ENCODE peak calls at places on chromosomes 16 and 17, in six cellular contexts. X, H, L, O, C and A are unnamed samples.

GRCh38 chr16:1194665-1195392 is 30.2 kb downstream of the TPSG1 start:
- DNase-seq in O (no peak), H (peak), C (no peak), X (no peak), L (no peak), A (no peak)

GRCh38 chr16:71440669-71441347 is 1.0 kb downstream of the TLE7 start:
- DNase-seq in O (peak), X (no peak), C (no peak), H (no peak), L (no peak), A (no peak)

GRCh38 chr16:80900593-80900954 is 96.2 kb upstream of the CDYL2 start:
- DNase-seq in X (no peak), L (no peak), C (no peak), O (no peak), H (no peak), A (no peak)

GRCh38 chr16:1493746-1494094 is 560 bp downstream of the TELO2 start:
- DNase-seq in O (peak), X (no peak), H (no peak), C (no peak), L (no peak), A (no peak)

GRCh38 chr17:42227849-42228696 is 33.8 kb upstream of the GHDC start:
- DNase-seq in C (no peak), H (no peak), L (no peak), O (peak), X (no peak), A (no peak)

GRCh38 chr16:22300427-22301071 is 3.3 kb downstream of the POLR3E start:
- DNase-seq in C (no peak), H (no peak), X (no peak), O (peak), L (peak), A (peak)

GRCh38 chr16:11263737-11264136 is 5.4 kb downstream of the TNP2 start:
- DNase-seq in L (no peak), C (no peak), H (no peak), X (peak), O (no peak), A (no peak)

GRCh38 chr17:56125830-56126819 is 27.1 kb upstream of the ANKFN1 start:
- DNase-seq in O (peak), H (no peak), L (no peak), C (no peak), X (no peak), A (no peak)

GRCh38 chr17:65530158-65530984 is 31.1 kb downstream of the AXIN2 start:
- DNase-seq in L (no peak), H (no peak), O (no peak), C (no peak), X (no peak), A (no peak)

GRCh38 chr17:28926786-28927185 is 23.9 kb upstream of the DHRS13 start:
- DNase-seq in X (no peak), O (no peak), H (no peak), L (no peak), C (no peak), A (no peak)

GRCh38 chr17:40326014-40326831 is 17.2 kb downstream of the RARA start:
- DNase-seq in C (no peak), H (no peak), X (peak), L (no peak), O (no peak), A (no peak)

GRCh38 chr17:75587718-75588545 is at the start of gene MYO15B:
- DNase-seq in H (peak), C (peak), X (peak), O (no peak), L (no peak), A (peak)

GRCh38 chr16:2039286-2040030 is 8.2 kb downstream of the NTHL1 start:
- DNase-seq in C (peak), L (no peak), H (no peak), O (no peak), X (no peak), A (no peak)

GRCh38 chr17:22158364-22158763 is 466.0 kb downstream of the KCNJ18 start:
- DNase-seq in H (no peak), X (no peak), L (no peak), O (no peak), C (no peak), A (no peak)

GRCh38 chr16:19542138-19542821 is 13.2 kb upstream of the VPS35L start:
- DNase-seq in O (no peak), C (no peak), X (no peak), H (no peak), L (no peak), A (no peak)

GRCh38 chr17:5430413-5430999 is 8.4 kb downstream of the C1QBP start:
- DNase-seq in C (no peak), L (no peak), X (no peak), H (no peak), O (no peak), A (no peak)

GRCh38 chr17:43907425-43907981 is at the start of gene MPP2:
- DNase-seq in H (no peak), L (peak), O (peak), C (peak), X (peak), A (peak)

GRCh38 chr16:87382023-87382785 is 1.4 kb downstream of the FBXO31 start:
- DNase-seq in X (no peak), H (no peak), L (no peak), C (no peak), O (no peak), A (no peak)

GRCh38 chr17:73533801-73534574 is 110.3 kb downstream of the SDK2 start:
- DNase-seq in H (no peak), L (no peak), O (no peak), C (no peak), X (no peak), A (no peak)

GRCh38 chr16:75122609-75123008 is 6.0 kb upstream of the LDHD start:
- DNase-seq in X (no peak), H (no peak), L (no peak), O (no peak), C (no peak), A (no peak)

GRCh38 chr17:70629902-70630301 is 460.6 kb downstream of the KCNJ2 start:
- DNase-seq in H (no peak), L (no peak), C (no peak), O (peak), X (no peak), A (no peak)

GRCh38 chr16:83713597-83713996 is 94.2 kb upstream of the HSBP1 start:
- DNase-seq in O (peak), X (no peak), H (no peak), L (no peak), C (no peak), A (no peak)

GRCh38 chr17:608911-609882 is 105.4 kb downstream of the VPS53 start:
- DNase-seq in L (no peak), H (no peak), O (peak), X (no peak), C (no peak), A (no peak)

GRCh38 chr17:73719588-73720071 is 75.4 kb upstream of the SDK2 start:
- DNase-seq in H (no peak), X (no peak), L (peak), C (no peak), O (no peak), A (peak)

GRCh38 chr16:83714286-83714685 is 93.5 kb upstream of the HSBP1 start:
- DNase-seq in H (no peak), X (no peak), L (no peak), O (peak), C (no peak), A (no peak)

GRCh38 chr17:78143214-78144145 is 2.7 kb upstream of the C17orf99 start:
- DNase-seq in H (no peak), X (no peak), C (no peak), L (no peak), O (no peak), A (no peak)

GRCh38 chr17:57597531-57598453 is 147.3 kb downstream of the CCDC182 start:
- DNase-seq in H (no peak), X (no peak), O (peak), L (peak), C (peak), A (peak)

GRCh38 chr16:1335996-1336395 is 2.6 kb downstream of the BAIAP3 start:
- DNase-seq in C (no peak), O (peak), L (peak), H (no peak), X (no peak), A (peak)

GRCh38 chr17:68580236-68580903 is 20.8 kb downstream of the FAM20A start:
- DNase-seq in O (no peak), C (peak), L (no peak), H (no peak), X (no peak), A (no peak)

GRCh38 chr17:3903051-3903825 is 10.4 kb upstream of the CAMKK1 start:
- DNase-seq in O (no peak), H (no peak), X (no peak), L (no peak), C (no peak), A (no peak)

GRCh38 chr17:82387577-82388106 is 16.1 kb downstream of the UTS2R start:
- DNase-seq in H (no peak), C (no peak), X (no peak), L (no peak), O (no peak), A (no peak)